ENCODE peak calls at places on chromosomes 4 and X, in five cellular contexts. F is NCI-H524, P is adrenal gland, G is NCI-H69, U is ureter. A is an unnamed sample.

GRCh38 chr4:116016201-116016600 is 902.8 kb upstream of the NDST4 start:
- DNase-seq in U (no peak), G (no peak), F (no peak), P (peak), A (no peak)

GRCh38 chr4:1802720-1803522 is 9.8 kb downstream of the FGFR3 start:
- DNase-seq in F (no peak), P (no peak), U (no peak), G (no peak), A (no peak)

GRCh38 chr4:144646523-144647094 is 653 bp downstream of the HHIP start:
- DNase-seq in P (no peak), F (peak), G (peak), U (no peak), A (no peak)

GRCh38 chrX:50108264-50108663 is 92.5 kb downstream of the AKAP4 start:
- DNase-seq in G (no peak), U (no peak), F (no peak), P (no peak), A (no peak)

GRCh38 chrX:41245641-41246040 is 88.3 kb upstream of the DDX3X start:
- DNase-seq in P (no peak), F (no peak), G (no peak), U (no peak), A (no peak)

GRCh38 chrX:152074163-152074562 is 64.2 kb downstream of the MAGEA10 start:
- DNase-seq in P (no peak), U (no peak), F (no peak), G (no peak), A (no peak)

GRCh38 chrX:119482497-119483480 is 14.5 kb downstream of the SLC25A5 start:
- DNase-seq in U (peak), P (peak), G (peak), F (peak), A (peak)

GRCh38 chrX:148134578-148134977 is 153.4 kb downstream of the FMR1NB start:
- DNase-seq in G (no peak), U (no peak), P (no peak), F (no peak), A (no peak)

GRCh38 chr4:113397114-113397701 is 347.8 kb downstream of the ANK2 start:
- DNase-seq in P (no peak), G (no peak), U (no peak), F (no peak), A (no peak)

GRCh38 chr4:163755013-163755412 is 260.5 kb downstream of the TMA16 start:
- DNase-seq in F (no peak), P (no peak), U (no peak), G (peak), A (no peak)

GRCh38 chrX:151743651-151744470 is 9.3 kb downstream of the CNGA2 start:
- DNase-seq in G (no peak), P (no peak), U (no peak), F (no peak), A (no peak)

A was measured in colonic mucosa.